ENCODE peak calls at places on chromosomes 16 and 17, in eight cellular contexts. F is lung; Q is aorta; M is esophagus mucosa; Z is stimulated activated naive CD8-positive, alpha-beta T cell treated with anti-CD3 and anti-CD28 coated beads, Interleukin-15, amount 100 ng/mL, for 72 hours; Y is HCT116; C is gastroesophageal sphincter; H is pancreas. S is an unnamed sample.
A peak's percentile ranks its signal among the peaks of the same experiment; 100 is the strongest.

GRCh38 chr17:39791296-39791992 is 53.7 kb downstream of the GRB7 start:
- ATAC-seq in F (no peak), Q (no peak), M (no peak), Z (peak; percentile 90), Y (no peak), C (no peak), H (no peak), S (peak; percentile 55)

GRCh38 chr16:12440233-12440530 is 363.5 kb downstream of the CPPED1 start:
- ATAC-seq in F (no peak), Q (no peak), M (no peak), Z (no peak), Y (no peak), C (no peak), H (no peak), S (no peak)

GRCh38 chr17:79087428-79088143 is 13.0 kb downstream of the ENGASE start:
- ATAC-seq in F (peak; percentile 68), Q (peak; percentile 82), M (peak; percentile 78), Z (peak; percentile 80), Y (peak; percentile 88), C (peak; percentile 67), H (peak; percentile 86), S (peak; percentile 73)

GRCh38 chr16:74064120-74064735 is 232.4 kb upstream of the PSMD7 start:
- ATAC-seq in F (no peak), Q (no peak), M (no peak), Z (no peak), Y (no peak), C (no peak), H (no peak), S (no peak)

GRCh38 chr16:17301593-17302135 is 169.1 kb downstream of the XYLT1 start:
- ATAC-seq in F (no peak), Q (no peak), M (peak; percentile 49), Z (no peak), Y (no peak), C (no peak), H (peak; percentile 2), S (peak; percentile 96)

GRCh38 chr17:77753691-77754265 is 204.7 kb upstream of the TNRC6C start:
- ATAC-seq in F (no peak), Q (no peak), M (no peak), Z (no peak), Y (no peak), C (no peak), H (no peak), S (no peak)

GRCh38 chr17:80859004-80859941 is 132.4 kb upstream of the CHMP6 start:
- ATAC-seq in F (no peak), Q (peak; percentile 47), M (peak; percentile 14), Z (no peak), Y (no peak), C (peak; percentile 68), H (peak; percentile 57), S (no peak)

GRCh38 chr16:14399397-14400284 is 230.4 kb downstream of the PARN start:
- ATAC-seq in F (peak; percentile 58), Q (peak; percentile 88), M (peak; percentile 91), Z (no peak), Y (peak; percentile 88), C (peak; percentile 91), H (peak; percentile 88), S (peak; percentile 57)

GRCh38 chr16:72357860-72358259 is 185.9 kb upstream of the PMFBP1 start:
- ATAC-seq in F (no peak), Q (no peak), M (no peak), Z (no peak), Y (no peak), C (no peak), H (no peak), S (no peak)

GRCh38 chr17:2710075-2710803 is 1.3 kb downstream of the CLUH start:
- ATAC-seq in F (no peak), Q (no peak), M (no peak), Z (no peak), Y (no peak), C (no peak), H (no peak), S (no peak)

GRCh38 chr16:53542283-53542682 is 39.3 kb upstream of the AKTIP start:
- ATAC-seq in F (no peak), Q (no peak), M (peak; percentile 75), Z (no peak), Y (no peak), C (no peak), H (no peak), S (no peak)

S was measured in stimulated activated memory B cell treated with anti-CD40 and anti-IgM and Interleukin-4, amounts not matched to agents 10 μg/mL and 1 μg/mL and 100 μg/mL, for 72 hours.